ENCODE peak calls at places on chromosomes 2 and 18, in ten cellular contexts. G is ovary; T is activated T-cell treated with anti-CD3 and anti-CD28 coated beads for 1 hour; Y is A549; V is GM03348; C is NCI-H1092 treated with DMSO at 0.1 percent for 48 hours; F is activated gamma-delta T cell treated with anti-CD3 and anti-CD28 coated beads, Interleukin-2, amount 50 U/mL, for 16 hours; R is Peyer's patch; E is Ammon's horn; B is GM23338. P is an unnamed sample.

GRCh38 chr18:26911840-26912239 is 46.3 kb upstream of the AQP4 start:
- DNase-seq in G (no peak), T (no peak), Y (no peak), V (no peak), C (no peak), F (no peak), R (no peak), E (no peak), B (no peak), P (no peak)

GRCh38 chr2:120794716-120795115 is 59.0 kb downstream of the GLI2 start:
- DNase-seq in G (peak; percentile 66), T (no peak), Y (no peak), V (peak; percentile 78), C (no peak), F (no peak), R (no peak), E (no peak), B (no peak), P (no peak)

GRCh38 chr2:220787251-220787650 is 784.9 kb downstream of the EPHA4 start:
- DNase-seq in G (no peak), T (no peak), Y (no peak), V (no peak), C (no peak), F (no peak), R (no peak), E (no peak), B (no peak), P (no peak)

GRCh38 chr2:217064234-217065103 is 204.6 kb upstream of the TNP1 start:
- DNase-seq in G (peak; percentile 62), T (no peak), Y (no peak), V (no peak), C (no peak), F (no peak), R (no peak), E (no peak), B (peak; percentile 61), P (peak; percentile 29)

GRCh38 chr2:10188211-10188610 is 65.7 kb downstream of the RRM2 start:
- DNase-seq in G (no peak), T (no peak), Y (peak; percentile 41), V (no peak), C (no peak), F (no peak), R (no peak), E (no peak), B (peak; percentile 42), P (no peak)

GRCh38 chr2:233210843-233211600 is 40.5 kb upstream of the ATG16L1 start:
- DNase-seq in G (peak; percentile 56), T (no peak), Y (no peak), V (peak; percentile 93), C (no peak), F (no peak), R (no peak), E (peak; percentile 20), B (no peak), P (no peak)

GRCh38 chr2:135745545-135745944 is 3.9 kb downstream of the UBXN4 start:
- DNase-seq in G (no peak), T (no peak), Y (no peak), V (peak; percentile 67), C (no peak), F (no peak), R (no peak), E (no peak), B (no peak), P (no peak)

GRCh38 chr2:24856791-24857211 is 63.2 kb downstream of the ADCY3 start:
- DNase-seq in G (no peak), T (no peak), Y (no peak), V (peak; percentile 37), C (no peak), F (no peak), R (no peak), E (no peak), B (no peak), P (no peak)

GRCh38 chr18:58202406-58202730 is 158.3 kb downstream of the NEDD4L start:
- DNase-seq in G (no peak), T (no peak), Y (no peak), V (no peak), C (peak; percentile 39), F (no peak), R (no peak), E (no peak), B (no peak), P (no peak)

GRCh38 chr2:30480703-30481322 is 33.8 kb downstream of the LCLAT1 start:
- DNase-seq in G (no peak), T (no peak), Y (no peak), V (no peak), C (no peak), F (no peak), R (no peak), E (no peak), B (no peak), P (no peak)

GRCh38 chr2:16350211-16350610 is 315.4 kb downstream of the CYRIA start:
- DNase-seq in G (no peak), T (no peak), Y (no peak), V (no peak), C (no peak), F (no peak), R (no peak), E (no peak), B (no peak), P (no peak)

GRCh38 chr18:13137041-13137938 is 81.3 kb upstream of the LDLRAD4 start:
- DNase-seq in G (peak; percentile 32), T (peak; percentile 12), Y (no peak), V (peak; percentile 79), C (peak; percentile 33), F (no peak), R (peak; percentile 52), E (no peak), B (peak; percentile 39), P (peak; percentile 22)

GRCh38 chr2:34353498-34354113 is 754.5 kb upstream of the FAM98A start:
- DNase-seq in G (no peak), T (no peak), Y (no peak), V (no peak), C (no peak), F (no peak), R (no peak), E (no peak), B (no peak), P (no peak)

GRCh38 chr2:240229603-240230423 is 89.4 kb upstream of the OTOS start:
- DNase-seq in G (no peak), T (no peak), Y (no peak), V (no peak), C (no peak), F (no peak), R (no peak), E (peak; percentile 53), B (no peak), P (no peak)